ENCODE peak calls at places on chromosomes 12 and 14, in eight cellular contexts. V is AG04450, S is lower lobe of right lung, B is GOT3, H is Karpas-422, J is iPS-NIHi11, Z is fibroblast of the aortic adventitia, A is heart left ventricle. T is an unnamed sample.

GRCh38 chr14:54722791-54723432 is 156.0 kb downstream of the SAMD4A start:
- DNase-seq in V (no peak), S (no peak), B (no peak), H (peak), J (no peak), Z (peak), A (no peak), T (peak)

GRCh38 chr12:132171968-132172521 is 27.8 kb downstream of the NOC4L start:
- DNase-seq in V (no peak), S (no peak), B (no peak), H (no peak), J (no peak), Z (no peak), A (peak), T (no peak)

GRCh38 chr14:68085742-68086141 is 266.2 kb downstream of the RAD51B start:
- DNase-seq in V (no peak), S (no peak), B (no peak), H (no peak), J (no peak), Z (no peak), A (no peak), T (no peak)

GRCh38 chr12:60535363-60535762 is 939.5 kb downstream of the SLC16A7 start:
- DNase-seq in V (no peak), S (no peak), B (no peak), H (no peak), J (no peak), Z (peak), A (no peak), T (no peak)

GRCh38 chr12:75564398-75564797 is 53.0 kb upstream of the KRR1 start:
- DNase-seq in V (no peak), S (no peak), B (no peak), H (no peak), J (no peak), Z (peak), A (no peak), T (no peak)

GRCh38 chr12:57461904-57462306 is 2.3 kb downstream of the GLI1 start:
- DNase-seq in V (no peak), S (no peak), B (no peak), H (peak), J (no peak), Z (peak), A (no peak), T (no peak)

GRCh38 chr14:99756796-99757195 is 36.4 kb upstream of the EML1 start:
- DNase-seq in V (no peak), S (peak), B (no peak), H (no peak), J (no peak), Z (no peak), A (no peak), T (peak)

GRCh38 chr12:27967551-27968054 is 4.9 kb downstream of the PTHLH start:
- DNase-seq in V (no peak), S (no peak), B (no peak), H (no peak), J (no peak), Z (no peak), A (no peak), T (peak)

GRCh38 chr12:9404469-9405260 is 196.5 kb upstream of the PZP start:
- DNase-seq in V (no peak), S (no peak), B (no peak), H (no peak), J (peak), Z (no peak), A (no peak), T (no peak)

GRCh38 chr14:24726480-24726879 is 92.5 kb upstream of the GZMB start:
- DNase-seq in V (no peak), S (no peak), B (no peak), H (no peak), J (no peak), Z (no peak), A (no peak), T (no peak)